ENCODE peak calls at places on chromosomes 16 and 17, in seven cellular contexts. One of them, this sample, is unnamed.

GRCh38 chr16:68070811-68071546 is 14.2 kb upstream of the NFATC3 start:
- ATAC-seq in Right ventricle myocardium superior: no peak
- ATAC-seq in activated CD4-positive, alpha-beta T cell treated with anti-CD3 and anti-CD28 coated beads for 36 hours: peak; percentile 73
- ATAC-seq in thoracic aorta: no peak
- ATAC-seq in natural killer cell: no peak
- ATAC-seq in activated T-helper 17 cell treated with anti-CD3 and anti-CD28 coated beads, Interleukin-2, amount 50 U/mL, for 72 hours: peak; percentile 22
- ATAC-seq in B cell: no peak
- ATAC-seq in this sample: no peak

GRCh38 chr17:11144358-11145233 is 96.4 kb upstream of the SHISA6 start:
- ATAC-seq in Right ventricle myocardium superior: no peak
- ATAC-seq in activated CD4-positive, alpha-beta T cell treated with anti-CD3 and anti-CD28 coated beads for 36 hours: no peak
- ATAC-seq in thoracic aorta: no peak
- ATAC-seq in natural killer cell: no peak
- ATAC-seq in activated T-helper 17 cell treated with anti-CD3 and anti-CD28 coated beads, Interleukin-2, amount 50 U/mL, for 72 hours: no peak
- ATAC-seq in B cell: no peak
- ATAC-seq in this sample: no peak

GRCh38 chr16:11462861-11463260 is 117.6 kb downstream of the RMI2 start:
- ATAC-seq in Right ventricle myocardium superior: no peak
- ATAC-seq in activated CD4-positive, alpha-beta T cell treated with anti-CD3 and anti-CD28 coated beads for 36 hours: no peak
- ATAC-seq in thoracic aorta: no peak
- ATAC-seq in natural killer cell: no peak
- ATAC-seq in activated T-helper 17 cell treated with anti-CD3 and anti-CD28 coated beads, Interleukin-2, amount 50 U/mL, for 72 hours: no peak
- ATAC-seq in B cell: no peak
- ATAC-seq in this sample: no peak

GRCh38 chr17:43431741-43432523 is 33.1 kb downstream of the ARL4D start:
- ATAC-seq in Right ventricle myocardium superior: peak; percentile 81
- ATAC-seq in activated CD4-positive, alpha-beta T cell treated with anti-CD3 and anti-CD28 coated beads for 36 hours: no peak
- ATAC-seq in thoracic aorta: no peak
- ATAC-seq in natural killer cell: no peak
- ATAC-seq in activated T-helper 17 cell treated with anti-CD3 and anti-CD28 coated beads, Interleukin-2, amount 50 U/mL, for 72 hours: no peak
- ATAC-seq in B cell: no peak
- ATAC-seq in this sample: no peak

GRCh38 chr17:1398900-1399299 is 1.1 kb downstream of the YWHAE start:
- ATAC-seq in Right ventricle myocardium superior: no peak
- ATAC-seq in activated CD4-positive, alpha-beta T cell treated with anti-CD3 and anti-CD28 coated beads for 36 hours: no peak
- ATAC-seq in thoracic aorta: no peak
- ATAC-seq in natural killer cell: no peak
- ATAC-seq in activated T-helper 17 cell treated with anti-CD3 and anti-CD28 coated beads, Interleukin-2, amount 50 U/mL, for 72 hours: no peak
- ATAC-seq in B cell: no peak
- ATAC-seq in this sample: no peak

GRCh38 chr16:11742041-11742535 is 569 bp downstream of the TXNDC11 start:
- ATAC-seq in Right ventricle myocardium superior: no peak
- ATAC-seq in activated CD4-positive, alpha-beta T cell treated with anti-CD3 and anti-CD28 coated beads for 36 hours: peak; percentile 37
- ATAC-seq in thoracic aorta: no peak
- ATAC-seq in natural killer cell: no peak
- ATAC-seq in activated T-helper 17 cell treated with anti-CD3 and anti-CD28 coated beads, Interleukin-2, amount 50 U/mL, for 72 hours: peak; percentile 33
- ATAC-seq in B cell: peak; percentile 19
- ATAC-seq in this sample: no peak

GRCh38 chr17:75316253-75316652 is 27.0 kb upstream of the SLC25A19 start:
- ATAC-seq in Right ventricle myocardium superior: no peak
- ATAC-seq in activated CD4-positive, alpha-beta T cell treated with anti-CD3 and anti-CD28 coated beads for 36 hours: peak; percentile 34
- ATAC-seq in thoracic aorta: no peak
- ATAC-seq in natural killer cell: no peak
- ATAC-seq in activated T-helper 17 cell treated with anti-CD3 and anti-CD28 coated beads, Interleukin-2, amount 50 U/mL, for 72 hours: peak; percentile 37
- ATAC-seq in B cell: no peak
- ATAC-seq in this sample: no peak

GRCh38 chr16:25194285-25194878 is 22.4 kb upstream of the AQP8 start:
- ATAC-seq in Right ventricle myocardium superior: no peak
- ATAC-seq in activated CD4-positive, alpha-beta T cell treated with anti-CD3 and anti-CD28 coated beads for 36 hours: no peak
- ATAC-seq in thoracic aorta: no peak
- ATAC-seq in natural killer cell: no peak
- ATAC-seq in activated T-helper 17 cell treated with anti-CD3 and anti-CD28 coated beads, Interleukin-2, amount 50 U/mL, for 72 hours: no peak
- ATAC-seq in B cell: no peak
- ATAC-seq in this sample: no peak

GRCh38 chr16:50568187-50568830 is 20.1 kb downstream of the NKD1 start:
- ATAC-seq in Right ventricle myocardium superior: no peak
- ATAC-seq in activated CD4-positive, alpha-beta T cell treated with anti-CD3 and anti-CD28 coated beads for 36 hours: no peak
- ATAC-seq in thoracic aorta: no peak
- ATAC-seq in natural killer cell: no peak
- ATAC-seq in activated T-helper 17 cell treated with anti-CD3 and anti-CD28 coated beads, Interleukin-2, amount 50 U/mL, for 72 hours: no peak
- ATAC-seq in B cell: no peak
- ATAC-seq in this sample: no peak

GRCh38 chr17:66331038-66331816 is 28.8 kb downstream of the PRKCA start:
- ATAC-seq in Right ventricle myocardium superior: peak; percentile 55
- ATAC-seq in activated CD4-positive, alpha-beta T cell treated with anti-CD3 and anti-CD28 coated beads for 36 hours: peak; percentile 74
- ATAC-seq in thoracic aorta: no peak
- ATAC-seq in natural killer cell: peak; percentile 64
- ATAC-seq in activated T-helper 17 cell treated with anti-CD3 and anti-CD28 coated beads, Interleukin-2, amount 50 U/mL, for 72 hours: peak; percentile 82
- ATAC-seq in B cell: no peak
- ATAC-seq in this sample: peak; percentile 45

This sample was measured in SK-N-SH treated with all-trans-retinoic acid at 6 μM for 48 hours.